ENCODE peak calls at places on chromosome 21, in six cellular contexts. K is upper lobe of right lung, V is pancreas, Q is aorta, M is A549, G is ovary. W is an unnamed sample.

GRCh38 chr21:21968810-21969588 is 970.8 kb downstream of the NCAM2 start:
- DNase-seq in K (no peak), V (no peak), Q (no peak), M (no peak), G (no peak), W (no peak)

GRCh38 chr21:41864311-41865001 is 14.7 kb downstream of the PRDM15 start:
- DNase-seq in K (peak), V (no peak), Q (no peak), M (no peak), G (no peak), W (no peak)

GRCh38 chr21:38386967-38387366 is 111.3 kb downstream of the ERG start:
- DNase-seq in K (no peak), V (no peak), Q (no peak), M (no peak), G (no peak), W (no peak)

GRCh38 chr21:21200103-21200938 is 202.1 kb downstream of the NCAM2 start:
- DNase-seq in K (no peak), V (no peak), Q (peak), M (no peak), G (peak), W (no peak)

GRCh38 chr21:28215214-28215954 is 777.3 kb downstream of the LTN1 start:
- DNase-seq in K (no peak), V (no peak), Q (no peak), M (no peak), G (peak), W (no peak)

GRCh38 chr21:15857740-15858139 is 128.0 kb downstream of the USP25 start:
- DNase-seq in K (no peak), V (no peak), Q (no peak), M (no peak), G (no peak), W (no peak)

GRCh38 chr21:41725421-41726021 is 41.3 kb downstream of the RIPK4 start:
- DNase-seq in K (no peak), V (no peak), Q (no peak), M (no peak), G (no peak), W (no peak)

GRCh38 chr21:25461730-25462129 is 145.6 kb downstream of the MRPL39 start:
- DNase-seq in K (no peak), V (no peak), Q (no peak), M (no peak), G (no peak), W (no peak)

GRCh38 chr21:26391166-26391565 is 181.9 kb downstream of the CYYR1 start:
- DNase-seq in K (no peak), V (no peak), Q (no peak), M (no peak), G (no peak), W (no peak)

GRCh38 chr21:37582613-37583012 is 216.0 kb downstream of the DYRK1A start:
- DNase-seq in K (no peak), V (no peak), Q (no peak), M (peak), G (peak), W (no peak)

DNA sequence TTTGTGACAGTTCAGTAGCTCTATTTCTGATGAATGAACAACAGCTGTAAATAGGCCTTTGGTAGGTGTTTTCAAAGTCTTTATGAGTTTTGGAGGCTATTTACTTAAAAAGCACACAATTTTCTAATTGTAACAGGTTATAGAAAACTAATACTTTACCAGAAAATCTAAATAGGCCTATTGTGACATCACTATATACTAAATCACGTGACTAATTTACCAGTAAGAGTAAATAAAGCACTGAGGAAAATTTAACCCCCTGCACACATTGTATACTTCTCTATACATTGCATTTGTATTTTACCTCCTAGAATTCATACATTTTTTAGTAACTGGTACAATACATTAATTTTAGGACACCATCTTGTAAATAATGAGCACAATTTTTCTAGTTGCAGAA is 15.0 kb downstream of the KRTAP26-1 start:
- DNase-seq in K (no peak), V (no peak), Q (no peak), M (no peak), G (no peak), W (no peak)
- H3K27ac ChIP-seq in K (no peak), V (no peak), Q (no peak), M (no peak), G (no peak), W (no peak)

DNA sequence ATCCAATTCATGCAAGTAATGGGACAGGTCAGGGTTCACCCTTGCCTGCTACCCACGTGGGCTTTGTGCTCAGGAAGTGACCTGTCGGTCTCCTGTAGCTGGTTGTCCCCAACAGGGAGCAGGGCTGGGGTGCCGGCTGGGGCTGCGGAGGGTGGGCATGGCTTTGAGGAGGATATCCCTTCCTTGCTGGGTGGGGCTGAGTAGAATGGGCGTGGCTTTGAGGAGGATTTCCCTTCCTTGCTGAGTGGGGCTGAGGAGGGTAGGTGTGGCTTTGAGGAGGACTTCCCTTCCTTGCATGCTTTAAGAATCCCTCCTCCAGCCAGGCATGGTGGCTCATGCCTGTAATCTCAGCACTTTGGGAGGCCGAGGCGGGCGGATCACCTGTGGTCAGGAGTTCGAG is 151.3 kb downstream of the CLIC6 start:
- DNase-seq in K (no peak), V (no peak), Q (no peak), M (no peak), G (no peak), W (no peak)
- H3K27ac ChIP-seq in K (no peak), V (no peak), Q (no peak), M (peak), G (no peak), W (no peak)

GRCh38 chr21:44845418-44846200 is 27.7 kb upstream of the SUMO3 start:
- DNase-seq in K (peak), V (peak), Q (peak), M (peak), G (peak), W (no peak)

GRCh38 chr21:44848821-44849521 is 24.5 kb downstream of the PTTG1IP start:
- DNase-seq in K (peak), V (no peak), Q (peak), M (no peak), G (no peak), W (no peak)

GRCh38 chr21:44846485-44847260 is 26.8 kb downstream of the PTTG1IP start:
- DNase-seq in K (no peak), V (no peak), Q (peak), M (no peak), G (peak), W (peak)

GRCh38 chr21:44846201-44846484 is 27.3 kb downstream of the PTTG1IP start:
- DNase-seq in K (no peak), V (no peak), Q (no peak), M (no peak), G (no peak), W (no peak)

DNA sequence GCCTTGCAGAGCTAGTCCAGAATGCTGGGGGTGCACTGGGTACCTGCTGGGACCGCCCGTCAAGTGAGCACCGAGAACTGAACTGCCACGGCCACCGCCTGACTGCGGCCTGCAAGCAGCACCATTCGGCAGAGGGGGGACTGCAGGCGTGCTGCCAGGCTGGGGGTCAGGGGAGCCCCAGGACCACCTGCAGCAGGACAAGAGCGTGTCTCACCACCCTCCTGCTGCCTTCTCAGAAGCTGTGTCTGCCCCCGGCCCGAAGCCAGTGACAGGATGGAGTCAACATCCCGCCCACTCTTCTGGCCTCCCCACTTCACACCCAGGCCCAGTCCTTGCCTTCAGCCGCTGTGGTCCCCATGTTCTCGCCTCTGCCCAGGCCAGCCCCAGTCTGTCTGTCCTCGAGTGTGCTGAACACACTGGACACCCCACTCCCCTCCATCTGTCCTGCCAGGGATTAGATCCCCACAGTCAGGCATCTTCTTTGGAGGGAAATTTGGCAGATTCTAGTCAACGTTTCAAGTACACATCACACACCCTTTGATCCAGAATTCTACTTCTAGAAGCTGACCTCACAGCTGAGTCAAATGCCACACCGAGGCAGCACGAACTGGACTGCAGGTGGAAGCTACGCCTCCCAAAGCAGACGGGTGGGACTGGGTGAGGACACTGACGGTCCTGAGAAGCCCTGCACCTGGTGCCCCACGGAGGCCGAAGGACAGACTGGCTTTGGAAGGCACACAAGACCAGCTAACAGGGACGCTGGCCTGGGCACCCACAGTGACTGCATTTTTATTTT is 26.0 kb downstream of the PTTG1IP start:
- DNase-seq in K (peak), V (no peak), Q (peak), M (no peak), G (peak), W (no peak)
- H3K27ac ChIP-seq in K (no peak), V (no peak), Q (no peak), M (no peak), G (no peak), W (no peak)

DNA sequence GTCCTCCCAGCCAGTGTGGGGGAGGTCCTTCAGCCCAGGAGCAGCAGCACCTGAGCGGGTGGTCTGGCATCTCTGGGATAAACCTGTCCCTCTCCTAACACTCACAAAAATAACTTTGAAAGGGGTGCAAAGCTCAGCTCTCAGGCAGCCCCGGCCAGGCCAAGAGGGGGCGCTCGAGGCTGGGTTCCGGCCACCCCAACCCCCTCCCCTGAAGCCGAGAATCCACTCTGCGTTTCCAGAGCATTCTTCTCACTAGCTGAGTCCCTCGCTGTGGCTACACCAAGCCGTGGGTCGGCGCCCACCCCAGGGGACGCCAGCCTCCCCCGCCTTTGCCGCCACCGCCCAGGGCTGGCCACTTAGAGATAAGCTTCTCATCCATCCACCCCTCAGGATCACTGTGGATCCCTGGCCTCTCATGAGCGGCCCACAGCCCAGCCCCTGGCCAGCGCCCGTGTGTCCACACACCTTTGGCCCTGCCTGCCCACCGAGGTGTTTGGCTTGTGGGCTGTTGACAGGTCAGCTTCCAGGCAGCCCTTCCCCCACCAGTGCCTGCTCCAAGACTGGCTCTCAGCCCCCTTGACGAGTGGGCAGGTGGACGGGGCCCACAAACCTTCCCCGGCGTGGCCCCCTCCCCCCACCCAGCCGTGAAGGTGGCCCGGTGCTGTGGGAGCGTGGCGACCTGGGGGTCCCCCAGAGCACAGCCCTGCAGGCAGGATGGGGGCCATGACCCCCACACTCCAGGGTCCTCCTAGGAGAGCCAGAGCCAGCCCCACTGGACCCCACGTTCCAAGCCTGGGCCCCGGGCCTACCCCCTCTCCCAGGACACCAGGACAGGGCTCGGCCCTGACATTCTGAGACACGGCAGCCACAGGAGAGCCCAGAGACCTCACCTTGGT is 1.9 kb downstream of the FTCD start:
- DNase-seq in K (peak), V (peak), Q (peak), M (peak), G (peak), W (no peak)
- H3K27ac ChIP-seq in K (no peak), V (no peak), Q (no peak), M (peak), G (peak), W (no peak)

GRCh38 chr21:45324430-45325205 is 36.9 kb upstream of the POFUT2 start:
- DNase-seq in K (peak), V (no peak), Q (peak), M (peak), G (no peak), W (no peak)

GRCh38 chr21:45322231-45322959 is 34.7 kb upstream of the POFUT2 start:
- DNase-seq in K (peak), V (no peak), Q (peak), M (no peak), G (no peak), W (no peak)

GRCh38 chr21:45320991-45321656 is 33.4 kb upstream of the POFUT2 start:
- DNase-seq in K (peak), V (no peak), Q (peak), M (no peak), G (peak), W (no peak)

GRCh38 chr21:45323487-45324380 is 36.0 kb upstream of the POFUT2 start:
- DNase-seq in K (peak), V (peak), Q (peak), M (no peak), G (no peak), W (no peak)

GRCh38 chr21:45322960-45323461 is 35.3 kb upstream of the POFUT2 start:
- DNase-seq in K (peak), V (peak), Q (peak), M (peak), G (peak), W (no peak)
- H3K27ac ChIP-seq in K (no peak), V (peak), Q (peak), M (peak), G (peak), W (no peak)